ENCODE peak calls at places on chromosomes 7 and 10, in eight cellular contexts. X, C, P, M, S, J, G and A are unnamed samples.

GRCh38 chr10:122500194-122500593 is 38.8 kb downstream of the HTRA1 start:
- DNase-seq in G (no peak), S (no peak), J (no peak), C (no peak), P (no peak), M (no peak), X (no peak), A (no peak)

GRCh38 chr7:1725199-1725701 is 55.2 kb downstream of the ELFN1 start:
- DNase-seq in S (no peak), C (no peak), X (no peak), J (no peak), G (no peak), M (peak; percentile 27), P (peak; percentile 71), A (no peak)

GRCh38 chr10:45580781-45581496 is 91.6 kb downstream of the ZFAND4 start:
- DNase-seq in X (no peak), P (no peak), C (no peak), S (peak; percentile 23), M (no peak), J (no peak), G (no peak), A (no peak)

GRCh38 chr7:150568714-150569113 is 1.5 kb downstream of the GIMAP4 start:
- DNase-seq in P (no peak), J (no peak), S (peak; percentile 46), X (no peak), M (no peak), G (no peak), C (no peak), A (no peak)

GRCh38 chr7:141686670-141687069 is 15.3 kb downstream of the DENND11 start:
- DNase-seq in P (no peak), J (no peak), G (no peak), M (no peak), C (no peak), X (no peak), S (no peak), A (no peak)

GRCh38 chr10:103616705-103617361 is 123.3 kb downstream of the NEURL1 start:
- DNase-seq in S (no peak), X (no peak), C (peak; percentile 85), P (no peak), M (peak; percentile 95), J (peak; percentile 80), G (peak; percentile 92), A (no peak)

GRCh38 chr7:77729574-77730348 is 33.5 kb downstream of the RSBN1L start:
- DNase-seq in C (no peak), S (no peak), P (no peak), G (no peak), X (no peak), J (peak; percentile 31), M (no peak), A (no peak)

GRCh38 chr7:142887282-142888015 is 1.9 kb upstream of the TRPV6 start:
- DNase-seq in J (no peak), P (no peak), M (no peak), S (no peak), G (peak; percentile 2), C (peak; percentile 35), X (no peak), A (peak; percentile 71)

GRCh38 chr10:61835069-61835908 is 66.2 kb upstream of the ARID5B start:
- DNase-seq in X (no peak), J (peak; percentile 78), C (no peak), M (peak; percentile 83), P (peak; percentile 59), S (no peak), G (no peak), A (no peak)

GRCh38 chr10:130463104-130463875 is 327.1 kb downstream of the GLRX3 start:
- DNase-seq in G (no peak), S (no peak), C (peak; percentile 46), X (no peak), J (no peak), M (no peak), P (no peak), A (peak; percentile 56)

GRCh38 chr10:132371641-132372081 is 25.3 kb upstream of the PWWP2B start:
- DNase-seq in C (no peak), M (no peak), P (no peak), G (no peak), S (no peak), J (no peak), X (no peak), A (no peak)

GRCh38 chr10:97627731-97628130 is 5.6 kb downstream of the MORN4 start:
- DNase-seq in X (no peak), M (no peak), C (no peak), P (no peak), G (no peak), S (no peak), J (no peak), A (no peak)

GRCh38 chr7:66859794-66860645 is 61.0 kb upstream of the TMEM248 start:
- DNase-seq in J (peak; percentile 42), M (no peak), G (no peak), P (peak; percentile 31), C (no peak), X (no peak), S (no peak), A (no peak)

GRCh38 chr10:66834802-66835201 is 91.0 kb upstream of the LRRTM3 start:
- DNase-seq in G (no peak), X (no peak), S (no peak), M (no peak), C (no peak), P (no peak), J (no peak), A (no peak)

GRCh38 chr10:110364531-110364937 is 59.8 kb upstream of the SMNDC1 start:
- DNase-seq in X (no peak), C (no peak), M (no peak), G (no peak), J (no peak), P (no peak), S (no peak), A (no peak)

GRCh38 chr10:113539789-113540188 is 13.1 kb upstream of the HABP2 start:
- DNase-seq in M (peak; percentile 19), S (no peak), J (peak; percentile 36), G (peak; percentile 33), C (no peak), X (no peak), P (no peak), A (no peak)

GRCh38 chr7:139645572-139646523 is 122.4 kb downstream of the CLEC2L start:
- DNase-seq in P (peak; percentile 94), S (peak; percentile 85), J (peak; percentile 80), X (peak; percentile 80), C (peak; percentile 89), M (peak; percentile 89), G (peak; percentile 75), A (peak; percentile 93)

GRCh38 chr10:82242778-82243177 is 367.8 kb downstream of the NRG3 start:
- DNase-seq in J (no peak), P (no peak), G (no peak), X (no peak), S (no peak), C (no peak), M (no peak), A (no peak)

DNA sequence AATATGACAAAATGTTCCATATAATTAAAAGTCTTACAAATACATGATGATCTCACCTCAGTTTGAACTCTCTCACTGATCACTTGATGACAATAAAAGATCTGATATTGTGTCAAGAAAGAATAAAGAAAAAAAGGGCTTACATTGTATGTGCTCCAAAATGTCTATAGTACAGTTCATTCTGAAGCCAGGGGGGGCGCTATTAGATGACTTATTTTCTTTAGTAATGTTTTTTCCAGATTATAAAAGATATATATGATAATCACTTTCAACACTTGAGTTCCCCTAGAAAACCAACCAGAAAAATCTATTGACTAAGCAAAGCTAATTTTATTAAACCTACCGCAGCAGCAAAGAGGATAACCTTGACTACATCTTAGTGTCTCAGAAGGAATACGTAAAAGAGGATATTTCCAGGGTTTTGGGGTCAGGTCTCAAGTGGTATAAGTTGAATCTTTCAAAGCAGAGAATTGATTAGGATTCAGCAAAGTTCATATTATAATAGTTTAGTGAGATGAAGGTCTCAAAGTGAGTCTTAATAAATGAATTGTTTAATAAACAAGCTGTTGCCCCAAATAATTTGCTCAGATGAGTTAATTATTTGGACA is 55.8 kb downstream of the PTN start:
- DNase-seq in G (no peak), J (peak; percentile 12), X (no peak), M (peak; percentile 26), C (no peak), S (no peak), P (no peak), A (no peak)
- TF ChIP-seq CTCF in G (no peak), J (peak; percentile 44), X (peak; percentile 48), M (peak; percentile 19), C (no peak), S (no peak), P (peak; percentile 32), A (peak; percentile 41)

GRCh38 chr7:36484265-36484664 is 94.6 kb downstream of the ANLN start:
- DNase-seq in G (no peak), C (no peak), S (no peak), X (no peak), M (no peak), P (no peak), J (no peak), A (no peak)

GRCh38 chr7:36486336-36486735 is 96.7 kb downstream of the ANLN start:
- DNase-seq in P (no peak), C (no peak), X (no peak), M (no peak), G (no peak), S (no peak), J (no peak), A (no peak)

GRCh38 chr7:36490335-36490940 is 100.8 kb downstream of the ANLN start:
- DNase-seq in X (no peak), S (no peak), C (no peak), G (no peak), J (no peak), M (peak; percentile 21), P (no peak), A (peak; percentile 23)

DNA sequence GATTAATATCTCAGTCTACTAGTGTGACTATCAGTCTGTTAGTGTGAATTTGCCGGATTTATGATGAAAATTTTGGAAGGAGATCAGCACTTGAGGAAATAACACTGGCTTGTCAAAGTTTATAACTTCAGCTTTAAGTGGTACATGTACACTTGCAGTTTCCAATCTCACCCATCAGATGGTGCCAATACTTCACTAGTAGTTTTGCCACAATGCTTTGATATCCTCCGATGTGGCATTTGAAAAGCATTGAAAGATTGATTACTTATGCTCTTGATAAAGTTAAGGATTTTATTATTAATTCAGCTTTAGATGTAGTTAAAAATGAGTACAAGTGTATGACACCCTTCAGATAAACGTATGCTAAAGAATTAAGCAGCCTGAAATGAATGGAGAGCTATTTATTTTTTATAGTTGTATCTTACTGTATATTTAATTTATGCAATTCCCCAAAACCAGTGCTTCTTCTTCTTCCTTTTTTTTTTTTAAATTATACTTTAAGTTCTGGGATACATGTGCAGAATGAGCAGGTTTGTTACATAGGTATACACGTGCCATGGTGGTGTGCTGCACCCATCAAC is 98.2 kb downstream of the ANLN start:
- DNase-seq in M (peak; percentile 77), G (no peak), J (peak; percentile 68), S (peak; percentile 32), P (peak; percentile 65), C (no peak), X (no peak), A (no peak)
- TF ChIP-seq CTCF in M (peak; percentile 63), G (peak; percentile 53), J (peak; percentile 88), S (peak; percentile 87), P (peak; percentile 72), C (no peak), X (peak; percentile 88), A (peak; percentile 89)

GRCh38 chr7:71267734-71268133 is 135.8 kb downstream of the GALNT17 start:
- DNase-seq in S (no peak), C (no peak), P (no peak), M (no peak), X (no peak), J (no peak), G (no peak), A (no peak)
- TF ChIP-seq CTCF in S (no peak), C (no peak), P (no peak), M (no peak), X (no peak), J (no peak), G (no peak), A (no peak)

GRCh38 chr7:135708041-135708440 is 19.9 kb downstream of the SLC13A4 start:
- DNase-seq in M (no peak), C (no peak), G (no peak), P (no peak), S (no peak), J (no peak), X (no peak), A (no peak)
- TF ChIP-seq CTCF in M (no peak), C (no peak), G (no peak), P (no peak), S (no peak), J (no peak), X (no peak), A (no peak)